ENCODE peak calls at places on chromosomes 1 and 21, in eight cellular contexts. One of them, this sample, is unnamed.

GRCh38 chr1:223713546-223714420 is 1.4 kb downstream of the CAPN2 start:
- DNase-seq in stimulated activated CD8-positive, alpha-beta memory T cell treated with anti-CD3 and anti-CD28 coated beads, Interleukin-7, amount 100 ng/mL, for 1 hour: no peak
- DNase-seq in GM23338: no peak
- DNase-seq in left ventricle myocardium inferior: no peak
- DNase-seq in HT1080: no peak
- DNase-seq in WERI-Rb-1: no peak
- DNase-seq in Daoy: peak
- DNase-seq in activated T-cell treated with anti-CD3 and anti-CD28 coated beads, Interleukin-2, amount 50 U/mL, for 1 hour: no peak
- DNase-seq in this sample: no peak

GRCh38 chr1:155086182-155086741 is 7.6 kb downstream of the EFNA3 start:
- DNase-seq in stimulated activated CD8-positive, alpha-beta memory T cell treated with anti-CD3 and anti-CD28 coated beads, Interleukin-7, amount 100 ng/mL, for 1 hour: peak
- DNase-seq in GM23338: peak
- DNase-seq in left ventricle myocardium inferior: peak
- DNase-seq in HT1080: peak
- DNase-seq in WERI-Rb-1: peak
- DNase-seq in Daoy: peak
- DNase-seq in activated T-cell treated with anti-CD3 and anti-CD28 coated beads, Interleukin-2, amount 50 U/mL, for 1 hour: peak
- DNase-seq in this sample: no peak

GRCh38 chr1:155396874-155397476 is 76.3 kb downstream of the RUSC1 start:
- DNase-seq in stimulated activated CD8-positive, alpha-beta memory T cell treated with anti-CD3 and anti-CD28 coated beads, Interleukin-7, amount 100 ng/mL, for 1 hour: no peak
- DNase-seq in GM23338: no peak
- DNase-seq in left ventricle myocardium inferior: no peak
- DNase-seq in HT1080: no peak
- DNase-seq in WERI-Rb-1: no peak
- DNase-seq in Daoy: no peak
- DNase-seq in activated T-cell treated with anti-CD3 and anti-CD28 coated beads, Interleukin-2, amount 50 U/mL, for 1 hour: no peak
- DNase-seq in this sample: no peak

GRCh38 chr1:225454067-225454618 is 26.3 kb upstream of the LBR start:
- DNase-seq in stimulated activated CD8-positive, alpha-beta memory T cell treated with anti-CD3 and anti-CD28 coated beads, Interleukin-7, amount 100 ng/mL, for 1 hour: no peak
- DNase-seq in GM23338: no peak
- DNase-seq in left ventricle myocardium inferior: no peak
- DNase-seq in HT1080: no peak
- DNase-seq in WERI-Rb-1: no peak
- DNase-seq in Daoy: no peak
- DNase-seq in activated T-cell treated with anti-CD3 and anti-CD28 coated beads, Interleukin-2, amount 50 U/mL, for 1 hour: no peak
- DNase-seq in this sample: no peak

GRCh38 chr1:113784104-113784779 is 25.0 kb upstream of the PHTF1 start:
- DNase-seq in stimulated activated CD8-positive, alpha-beta memory T cell treated with anti-CD3 and anti-CD28 coated beads, Interleukin-7, amount 100 ng/mL, for 1 hour: no peak
- DNase-seq in GM23338: no peak
- DNase-seq in left ventricle myocardium inferior: no peak
- DNase-seq in HT1080: no peak
- DNase-seq in WERI-Rb-1: no peak
- DNase-seq in Daoy: no peak
- DNase-seq in activated T-cell treated with anti-CD3 and anti-CD28 coated beads, Interleukin-2, amount 50 U/mL, for 1 hour: no peak
- DNase-seq in this sample: no peak

GRCh38 chr1:221022331-221022730 is 143.1 kb downstream of the HLX start:
- DNase-seq in stimulated activated CD8-positive, alpha-beta memory T cell treated with anti-CD3 and anti-CD28 coated beads, Interleukin-7, amount 100 ng/mL, for 1 hour: no peak
- DNase-seq in GM23338: no peak
- DNase-seq in left ventricle myocardium inferior: no peak
- DNase-seq in HT1080: no peak
- DNase-seq in WERI-Rb-1: no peak
- DNase-seq in Daoy: no peak
- DNase-seq in activated T-cell treated with anti-CD3 and anti-CD28 coated beads, Interleukin-2, amount 50 U/mL, for 1 hour: no peak
- DNase-seq in this sample: no peak

GRCh38 chr1:30491831-30492230 is 231.6 kb downstream of the MATN1 start:
- DNase-seq in stimulated activated CD8-positive, alpha-beta memory T cell treated with anti-CD3 and anti-CD28 coated beads, Interleukin-7, amount 100 ng/mL, for 1 hour: no peak
- DNase-seq in GM23338: no peak
- DNase-seq in left ventricle myocardium inferior: no peak
- DNase-seq in HT1080: no peak
- DNase-seq in WERI-Rb-1: no peak
- DNase-seq in Daoy: no peak
- DNase-seq in activated T-cell treated with anti-CD3 and anti-CD28 coated beads, Interleukin-2, amount 50 U/mL, for 1 hour: no peak
- DNase-seq in this sample: no peak

GRCh38 chr1:34754878-34755637 is at the start of gene GJB5:
- DNase-seq in stimulated activated CD8-positive, alpha-beta memory T cell treated with anti-CD3 and anti-CD28 coated beads, Interleukin-7, amount 100 ng/mL, for 1 hour: no peak
- DNase-seq in GM23338: peak
- DNase-seq in left ventricle myocardium inferior: no peak
- DNase-seq in HT1080: no peak
- DNase-seq in WERI-Rb-1: no peak
- DNase-seq in Daoy: no peak
- DNase-seq in activated T-cell treated with anti-CD3 and anti-CD28 coated beads, Interleukin-2, amount 50 U/mL, for 1 hour: no peak
- DNase-seq in this sample: no peak

GRCh38 chr1:191671236-191671635 is 487.0 kb upstream of the RGS18 start:
- DNase-seq in stimulated activated CD8-positive, alpha-beta memory T cell treated with anti-CD3 and anti-CD28 coated beads, Interleukin-7, amount 100 ng/mL, for 1 hour: no peak
- DNase-seq in GM23338: no peak
- DNase-seq in left ventricle myocardium inferior: no peak
- DNase-seq in HT1080: peak
- DNase-seq in WERI-Rb-1: no peak
- DNase-seq in Daoy: peak
- DNase-seq in activated T-cell treated with anti-CD3 and anti-CD28 coated beads, Interleukin-2, amount 50 U/mL, for 1 hour: no peak
- DNase-seq in this sample: no peak

GRCh38 chr1:219555802-219556201 is 57.1 kb downstream of the ZC3H11B start:
- DNase-seq in stimulated activated CD8-positive, alpha-beta memory T cell treated with anti-CD3 and anti-CD28 coated beads, Interleukin-7, amount 100 ng/mL, for 1 hour: no peak
- DNase-seq in GM23338: no peak
- DNase-seq in left ventricle myocardium inferior: no peak
- DNase-seq in HT1080: peak
- DNase-seq in WERI-Rb-1: no peak
- DNase-seq in Daoy: peak
- DNase-seq in activated T-cell treated with anti-CD3 and anti-CD28 coated beads, Interleukin-2, amount 50 U/mL, for 1 hour: no peak
- DNase-seq in this sample: no peak

GRCh38 chr1:184272178-184272866 is 114.5 kb upstream of the C1orf21 start:
- DNase-seq in stimulated activated CD8-positive, alpha-beta memory T cell treated with anti-CD3 and anti-CD28 coated beads, Interleukin-7, amount 100 ng/mL, for 1 hour: no peak
- DNase-seq in GM23338: peak
- DNase-seq in left ventricle myocardium inferior: no peak
- DNase-seq in HT1080: peak
- DNase-seq in WERI-Rb-1: no peak
- DNase-seq in Daoy: peak
- DNase-seq in activated T-cell treated with anti-CD3 and anti-CD28 coated beads, Interleukin-2, amount 50 U/mL, for 1 hour: no peak
- DNase-seq in this sample: no peak

GRCh38 chr1:1947493-1947892 is 28.4 kb upstream of the TMEM52 start:
- DNase-seq in stimulated activated CD8-positive, alpha-beta memory T cell treated with anti-CD3 and anti-CD28 coated beads, Interleukin-7, amount 100 ng/mL, for 1 hour: no peak
- DNase-seq in GM23338: no peak
- DNase-seq in left ventricle myocardium inferior: no peak
- DNase-seq in HT1080: no peak
- DNase-seq in WERI-Rb-1: no peak
- DNase-seq in Daoy: no peak
- DNase-seq in activated T-cell treated with anti-CD3 and anti-CD28 coated beads, Interleukin-2, amount 50 U/mL, for 1 hour: no peak
- DNase-seq in this sample: no peak

GRCh38 chr21:23968722-23969647 is 1638.3 kb downstream of the MRPL39 start:
- DNase-seq in stimulated activated CD8-positive, alpha-beta memory T cell treated with anti-CD3 and anti-CD28 coated beads, Interleukin-7, amount 100 ng/mL, for 1 hour: peak
- DNase-seq in GM23338: peak
- DNase-seq in left ventricle myocardium inferior: no peak
- DNase-seq in HT1080: peak
- DNase-seq in WERI-Rb-1: peak
- DNase-seq in Daoy: peak
- DNase-seq in activated T-cell treated with anti-CD3 and anti-CD28 coated beads, Interleukin-2, amount 50 U/mL, for 1 hour: peak
- DNase-seq in this sample: no peak

GRCh38 chr1:16204634-16205332 is 7.7 kb downstream of the ARHGEF19 start:
- DNase-seq in stimulated activated CD8-positive, alpha-beta memory T cell treated with anti-CD3 and anti-CD28 coated beads, Interleukin-7, amount 100 ng/mL, for 1 hour: no peak
- DNase-seq in GM23338: peak
- DNase-seq in left ventricle myocardium inferior: no peak
- DNase-seq in HT1080: no peak
- DNase-seq in WERI-Rb-1: peak
- DNase-seq in Daoy: no peak
- DNase-seq in activated T-cell treated with anti-CD3 and anti-CD28 coated beads, Interleukin-2, amount 50 U/mL, for 1 hour: peak
- DNase-seq in this sample: no peak

GRCh38 chr1:232978091-232978634 is 27.8 kb downstream of the NTPCR start:
- DNase-seq in stimulated activated CD8-positive, alpha-beta memory T cell treated with anti-CD3 and anti-CD28 coated beads, Interleukin-7, amount 100 ng/mL, for 1 hour: no peak
- DNase-seq in GM23338: no peak
- DNase-seq in left ventricle myocardium inferior: no peak
- DNase-seq in HT1080: no peak
- DNase-seq in WERI-Rb-1: peak
- DNase-seq in Daoy: no peak
- DNase-seq in activated T-cell treated with anti-CD3 and anti-CD28 coated beads, Interleukin-2, amount 50 U/mL, for 1 hour: no peak
- DNase-seq in this sample: no peak

GRCh38 chr1:201493757-201494617 is 12.9 kb downstream of the CSRP1 start:
- DNase-seq in stimulated activated CD8-positive, alpha-beta memory T cell treated with anti-CD3 and anti-CD28 coated beads, Interleukin-7, amount 100 ng/mL, for 1 hour: no peak
- DNase-seq in GM23338: no peak
- DNase-seq in left ventricle myocardium inferior: peak
- DNase-seq in HT1080: no peak
- DNase-seq in WERI-Rb-1: peak
- DNase-seq in Daoy: no peak
- DNase-seq in activated T-cell treated with anti-CD3 and anti-CD28 coated beads, Interleukin-2, amount 50 U/mL, for 1 hour: no peak
- DNase-seq in this sample: no peak

GRCh38 chr21:41635874-41636273 is 127.9 kb upstream of the TMPRSS2 start:
- DNase-seq in stimulated activated CD8-positive, alpha-beta memory T cell treated with anti-CD3 and anti-CD28 coated beads, Interleukin-7, amount 100 ng/mL, for 1 hour: no peak
- DNase-seq in GM23338: no peak
- DNase-seq in left ventricle myocardium inferior: no peak
- DNase-seq in HT1080: no peak
- DNase-seq in WERI-Rb-1: no peak
- DNase-seq in Daoy: no peak
- DNase-seq in activated T-cell treated with anti-CD3 and anti-CD28 coated beads, Interleukin-2, amount 50 U/mL, for 1 hour: no peak
- DNase-seq in this sample: no peak

GRCh38 chr1:116376734-116377096 is 3.7 kb downstream of the ATP1A1 start:
- DNase-seq in stimulated activated CD8-positive, alpha-beta memory T cell treated with anti-CD3 and anti-CD28 coated beads, Interleukin-7, amount 100 ng/mL, for 1 hour: no peak
- DNase-seq in GM23338: no peak
- DNase-seq in left ventricle myocardium inferior: no peak
- DNase-seq in HT1080: no peak
- DNase-seq in WERI-Rb-1: no peak
- DNase-seq in Daoy: no peak
- DNase-seq in activated T-cell treated with anti-CD3 and anti-CD28 coated beads, Interleukin-2, amount 50 U/mL, for 1 hour: no peak
- DNase-seq in this sample: no peak

GRCh38 chr1:12168451-12169160 is 1.8 kb downstream of the TNFRSF1B start:
- DNase-seq in stimulated activated CD8-positive, alpha-beta memory T cell treated with anti-CD3 and anti-CD28 coated beads, Interleukin-7, amount 100 ng/mL, for 1 hour: no peak
- DNase-seq in GM23338: no peak
- DNase-seq in left ventricle myocardium inferior: no peak
- DNase-seq in HT1080: no peak
- DNase-seq in WERI-Rb-1: no peak
- DNase-seq in Daoy: no peak
- DNase-seq in activated T-cell treated with anti-CD3 and anti-CD28 coated beads, Interleukin-2, amount 50 U/mL, for 1 hour: no peak
- DNase-seq in this sample: no peak

GRCh38 chr1:78586572-78586971 is 33.7 kb upstream of the IFI44L start:
- DNase-seq in stimulated activated CD8-positive, alpha-beta memory T cell treated with anti-CD3 and anti-CD28 coated beads, Interleukin-7, amount 100 ng/mL, for 1 hour: no peak
- DNase-seq in GM23338: no peak
- DNase-seq in left ventricle myocardium inferior: no peak
- DNase-seq in HT1080: no peak
- DNase-seq in WERI-Rb-1: no peak
- DNase-seq in Daoy: no peak
- DNase-seq in activated T-cell treated with anti-CD3 and anti-CD28 coated beads, Interleukin-2, amount 50 U/mL, for 1 hour: no peak
- DNase-seq in this sample: no peak

GRCh38 chr1:178371236-178371635 is 125.5 kb downstream of the CLEC20A start:
- DNase-seq in stimulated activated CD8-positive, alpha-beta memory T cell treated with anti-CD3 and anti-CD28 coated beads, Interleukin-7, amount 100 ng/mL, for 1 hour: no peak
- DNase-seq in GM23338: peak
- DNase-seq in left ventricle myocardium inferior: no peak
- DNase-seq in HT1080: no peak
- DNase-seq in WERI-Rb-1: no peak
- DNase-seq in Daoy: no peak
- DNase-seq in activated T-cell treated with anti-CD3 and anti-CD28 coated beads, Interleukin-2, amount 50 U/mL, for 1 hour: no peak
- DNase-seq in this sample: no peak

GRCh38 chr1:191641420-191642215 is 516.6 kb upstream of the RGS18 start:
- DNase-seq in stimulated activated CD8-positive, alpha-beta memory T cell treated with anti-CD3 and anti-CD28 coated beads, Interleukin-7, amount 100 ng/mL, for 1 hour: no peak
- DNase-seq in GM23338: no peak
- DNase-seq in left ventricle myocardium inferior: no peak
- DNase-seq in HT1080: peak
- DNase-seq in WERI-Rb-1: no peak
- DNase-seq in Daoy: peak
- DNase-seq in activated T-cell treated with anti-CD3 and anti-CD28 coated beads, Interleukin-2, amount 50 U/mL, for 1 hour: no peak
- DNase-seq in this sample: no peak

GRCh38 chr21:37749132-37749531 is 167.1 kb downstream of the KCNJ6 start:
- DNase-seq in stimulated activated CD8-positive, alpha-beta memory T cell treated with anti-CD3 and anti-CD28 coated beads, Interleukin-7, amount 100 ng/mL, for 1 hour: no peak
- DNase-seq in GM23338: no peak
- DNase-seq in left ventricle myocardium inferior: no peak
- DNase-seq in HT1080: no peak
- DNase-seq in WERI-Rb-1: no peak
- DNase-seq in Daoy: no peak
- DNase-seq in activated T-cell treated with anti-CD3 and anti-CD28 coated beads, Interleukin-2, amount 50 U/mL, for 1 hour: no peak
- DNase-seq in this sample: no peak

This sample was measured in ascending aorta.